ENCODE peak calls at places on chromosome 7, in eight cellular contexts. X, V, D, S, A, L, B and F are unnamed samples. For H3K9me3, the result is how much of the 10 kb centered on the place peaks cover.

GRCh38 chr7:781936-782529 is 50.2 kb upstream of the SUN1 start:
- DNase-seq in S (no peak), V (no peak), D (no peak), A (no peak), L (no peak), B (no peak), X (no peak), F (no peak)

GRCh38 chr7:105594034-105594433 is 12.7 kb upstream of the EFCAB10 start:
- DNase-seq in D (no peak), B (no peak), X (no peak), L (peak), A (no peak), V (no peak), S (peak), F (no peak)

GRCh38 chr7:108716783-108717182 is 147.1 kb downstream of the DNAJB9 start:
- DNase-seq in X (no peak), L (no peak), V (no peak), B (no peak), S (no peak), D (no peak), A (no peak), F (no peak)

GRCh38 chr7:96388620-96389383 is 66.9 kb upstream of the SLC25A13 start:
- DNase-seq in A (no peak), X (no peak), B (no peak), D (no peak), L (no peak), V (no peak), S (no peak), F (no peak)

GRCh38 chr7:4648111-4648510 is 34.0 kb upstream of the FOXK1 start:
- DNase-seq in S (no peak), B (no peak), D (no peak), A (no peak), V (no peak), L (no peak), X (no peak), F (no peak)

GRCh38 chr7:50397971-50398324 is 52.2 kb downstream of the FIGNL1 start:
- DNase-seq in D (no peak), L (no peak), S (no peak), X (no peak), V (no peak), B (no peak), A (no peak), F (no peak)

GRCh38 chr7:107958764-107959526 is 44.0 kb downstream of the LAMB1 start:
- DNase-seq in D (no peak), S (peak), A (no peak), X (no peak), V (no peak), L (no peak), B (no peak), F (no peak)

GRCh38 chr7:87702326-87702725 is 74.1 kb downstream of the RUNDC3B start:
- DNase-seq in L (no peak), S (no peak), A (no peak), D (no peak), B (no peak), X (no peak), V (no peak), F (no peak)

GRCh38 chr7:56110611-56111010 is 4.3 kb upstream of the CHCHD2 start:
- DNase-seq in A (no peak), D (no peak), S (no peak), X (no peak), B (no peak), L (no peak), V (no peak), F (no peak)

GRCh38 chr7:56107954-56108258 is 1.6 kb upstream of the CHCHD2 start:
- DNase-seq in V (no peak), A (no peak), X (no peak), L (no peak), B (no peak), S (no peak), D (no peak), F (no peak)

GRCh38 chr7:56105508-56105907 is 768 bp downstream of the CHCHD2 start:
- DNase-seq in V (no peak), D (no peak), B (peak), L (no peak), S (no peak), A (no peak), X (no peak), F (peak)

GRCh38 chr7:56106108-56107073 is at the start of gene CHCHD2:
- DNase-seq in D (peak), L (peak), S (peak), B (peak), V (peak), A (peak), X (peak), F (peak)
- TF ChIP-seq CTCF in D (peak), L (no peak), S (no peak), B (no peak), V (no peak), A (no peak), X (no peak), F (no peak)

DNA sequence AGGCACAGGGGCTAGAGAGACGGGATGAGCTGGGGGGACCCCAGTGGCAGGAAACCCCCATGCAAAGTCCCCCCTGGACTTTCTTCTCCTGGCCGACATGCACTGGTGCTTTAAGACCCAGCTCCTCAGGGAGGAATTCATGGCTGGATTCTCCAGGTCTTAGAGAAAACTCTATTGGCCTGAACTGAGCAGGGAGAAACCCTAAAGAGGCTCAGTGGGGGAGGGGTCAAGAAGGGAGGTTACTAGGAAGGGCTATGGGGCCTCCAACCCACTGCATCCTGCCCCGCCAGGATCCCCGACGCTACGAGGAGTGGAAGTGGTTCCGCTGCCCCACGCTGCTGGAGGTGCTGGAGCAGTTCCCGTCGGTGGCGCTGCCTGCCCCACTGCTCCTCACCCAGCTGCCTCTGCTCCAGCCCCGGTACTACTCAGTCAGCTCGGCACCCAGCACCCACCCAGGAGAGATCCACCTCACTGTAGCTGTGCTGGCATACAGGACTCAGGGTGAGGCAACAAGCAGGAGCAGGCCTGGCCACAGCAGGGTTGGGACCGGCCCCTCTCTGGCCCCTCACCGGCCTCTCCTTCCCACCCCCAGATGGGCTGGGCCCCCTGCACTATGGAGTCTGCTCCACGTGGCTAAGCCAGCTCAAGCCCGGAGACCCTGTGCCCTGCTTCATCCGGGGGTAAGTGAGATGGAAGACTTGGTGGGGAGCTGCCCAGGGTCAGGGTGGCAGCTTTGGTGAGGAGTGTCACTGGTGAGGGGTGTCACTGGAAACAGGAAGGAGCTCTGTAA is 13.8 kb downstream of the ATG9B start:
- DNase-seq in X (peak), L (peak), V (no peak), B (no peak), A (no peak), S (no peak), D (no peak), F (no peak)
- H3K27ac ChIP-seq in X (peak), L (peak), V (no peak), B (no peak), A (no peak), S (no peak), D (peak), F (peak)

GRCh38 chr7:157564518-157565177 is 227.8 kb downstream of the DNAJB6 start:
- DNase-seq in A (no peak), V (no peak), X (no peak), S (no peak), L (no peak), D (no peak), B (no peak), F (no peak)
- H3K9me3 ChIP-seq in A (under half), V (under half), X (under half), S (under half), L (under half), D (under half), B (under half), F (under half)

DNA sequence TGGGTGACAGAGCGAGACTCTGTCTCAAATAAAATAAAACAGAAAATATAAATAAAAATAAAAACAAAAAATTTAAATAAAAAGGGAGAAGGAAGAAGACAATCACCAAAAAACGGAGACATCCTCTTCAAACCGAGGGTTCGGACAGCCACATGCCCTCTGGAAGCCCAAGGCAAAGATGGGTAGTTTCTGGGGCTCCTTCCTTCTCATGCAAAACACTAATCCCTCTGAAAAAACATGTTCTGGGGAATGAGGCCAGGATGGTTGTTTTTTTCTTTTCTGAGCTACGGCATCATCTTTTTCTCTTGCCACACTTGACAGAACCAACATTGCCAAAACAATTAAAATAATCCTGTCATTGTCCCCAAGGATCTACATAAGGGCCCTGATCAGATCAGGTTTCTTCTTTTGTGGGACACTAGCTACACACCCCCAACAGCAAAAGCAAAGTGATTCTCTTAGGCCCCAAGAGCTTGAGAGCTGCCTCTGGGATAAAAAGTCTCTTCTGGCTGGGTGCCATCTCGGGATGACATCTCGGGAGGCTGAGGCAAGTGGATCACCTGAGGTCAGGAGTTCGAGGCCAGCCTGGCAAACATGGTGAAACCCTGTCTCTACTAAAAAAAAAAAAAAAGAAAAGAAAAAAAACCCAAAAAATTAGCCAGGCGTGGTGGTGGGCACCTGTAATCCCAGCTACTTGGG is 14.2 kb upstream of the POR start:
- DNase-seq in X (no peak), B (no peak), V (no peak), A (no peak), L (no peak), S (no peak), D (no peak), F (no peak)
- TF ChIP-seq CTCF in X (no peak), B (no peak), V (no peak), A (no peak), L (no peak), S (no peak), D (no peak), F (no peak)

GRCh38 chr7:99196536-99197288 is 11.2 kb downstream of the KPNA7 start:
- DNase-seq in L (no peak), S (no peak), V (no peak), B (no peak), A (no peak), D (no peak), X (no peak), F (no peak)
- H3K27ac ChIP-seq in L (no peak), S (no peak), V (no peak), B (no peak), A (no peak), D (no peak), X (no peak), F (no peak)

DNA sequence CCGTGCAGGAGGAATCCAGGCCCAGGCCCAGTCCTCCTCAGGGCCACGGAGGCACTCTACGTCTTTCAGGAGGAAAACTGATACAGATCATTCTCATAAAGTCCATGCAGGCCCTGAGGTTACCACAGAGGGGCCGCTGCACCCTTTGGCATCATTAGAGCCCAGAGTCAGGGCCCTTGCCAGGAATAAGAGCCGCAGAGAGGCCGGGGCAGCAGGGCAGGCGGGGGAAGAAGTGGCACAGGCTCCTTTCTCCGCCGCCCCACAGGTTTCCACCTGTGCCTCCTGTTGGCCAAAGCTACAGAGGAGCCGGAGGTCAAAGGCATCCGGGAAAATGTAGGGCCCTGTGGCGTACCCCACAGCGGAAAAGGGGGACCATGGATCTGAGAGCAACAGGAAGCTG is 366.6 kb upstream of the SHH start:
- DNase-seq in A (no peak), D (no peak), V (no peak), X (no peak), S (no peak), B (no peak), L (no peak), F (no peak)
- H3K9me3 ChIP-seq in A (under half), D (under half), V (under half), X (under half), S (under half), B (under half), L (under half), F (under half)